ENCODE peak calls at places on chromosome 10, in ten cellular contexts. V is RWPE2; E is transverse colon; S is CD8-positive, alpha-beta memory T cell; B is fibroblast of lung; O is suprapubic skin; G is GM23248; P is psoas muscle; N is BE2C; T is H9. Y is an unnamed sample.
A peak's percentile ranks its signal among the peaks of the same experiment; 100 is the strongest.

GRCh38 chr10:69425513-69426298 is 9.0 kb upstream of the TACR2 start:
- DNase-seq in O (no peak), B (no peak), N (no peak), T (no peak), E (peak; percentile 73), P (no peak), G (no peak), S (peak; percentile 38), V (no peak), Y (peak; percentile 35)

GRCh38 chr10:15433850-15434537 is 62.9 kb upstream of the FAM171A1 start:
- DNase-seq in S (no peak), B (peak; percentile 68), V (no peak), E (no peak), O (no peak), P (no peak), N (peak; percentile 28), G (peak; percentile 67), T (no peak), Y (no peak)

GRCh38 chr10:26805567-26806245 is 55.1 kb downstream of the ABI1 start:
- DNase-seq in O (no peak), E (no peak), G (peak; percentile 52), S (no peak), B (peak; percentile 22), V (no peak), N (no peak), T (no peak), P (no peak), Y (no peak)

GRCh38 chr10:27564381-27564780 is 60.3 kb downstream of the RAB18 start:
- DNase-seq in T (no peak), E (no peak), G (no peak), V (no peak), O (no peak), N (no peak), B (no peak), S (no peak), P (no peak), Y (no peak)

GRCh38 chr10:30534465-30535144 is 94.9 kb downstream of the LYZL2 start:
- DNase-seq in E (peak; percentile 80), N (peak; percentile 48), S (peak; percentile 57), G (peak; percentile 80), V (no peak), T (peak; percentile 66), P (peak; percentile 54), B (peak; percentile 81), O (peak; percentile 83), Y (peak; percentile 84)

GRCh38 chr10:117431160-117431559 is 55.9 kb upstream of the PDZD8 start:
- DNase-seq in T (no peak), N (no peak), S (no peak), O (no peak), E (no peak), V (no peak), B (no peak), G (peak; percentile 87), P (no peak), Y (no peak)

GRCh38 chr10:4073912-4074311 is 288.9 kb upstream of the KLF6 start:
- DNase-seq in E (no peak), P (peak; percentile 41), G (peak; percentile 94), T (no peak), O (no peak), V (no peak), N (no peak), S (no peak), B (peak; percentile 81), Y (no peak)

GRCh38 chr10:43254199-43254730 is 12.6 kb downstream of the RASGEF1A start:
- DNase-seq in E (no peak), B (no peak), O (peak; percentile 77), N (no peak), T (no peak), G (no peak), S (peak; percentile 29), P (no peak), V (peak; percentile 51), Y (peak; percentile 90)

GRCh38 chr10:102399217-102400021 is 3.9 kb downstream of the NFKB2 start:
- DNase-seq in S (peak; percentile 82), T (peak; percentile 91), G (peak; percentile 93), E (peak; percentile 92), V (no peak), O (peak; percentile 92), N (peak; percentile 89), B (peak; percentile 83), P (peak; percentile 91), Y (peak; percentile 99)

GRCh38 chr10:3452683-3453388 is 280.3 kb upstream of the PITRM1 start:
- DNase-seq in O (no peak), B (peak; percentile 96), P (no peak), E (no peak), G (peak; percentile 88), S (no peak), T (no peak), V (no peak), N (no peak), Y (no peak)

DNA sequence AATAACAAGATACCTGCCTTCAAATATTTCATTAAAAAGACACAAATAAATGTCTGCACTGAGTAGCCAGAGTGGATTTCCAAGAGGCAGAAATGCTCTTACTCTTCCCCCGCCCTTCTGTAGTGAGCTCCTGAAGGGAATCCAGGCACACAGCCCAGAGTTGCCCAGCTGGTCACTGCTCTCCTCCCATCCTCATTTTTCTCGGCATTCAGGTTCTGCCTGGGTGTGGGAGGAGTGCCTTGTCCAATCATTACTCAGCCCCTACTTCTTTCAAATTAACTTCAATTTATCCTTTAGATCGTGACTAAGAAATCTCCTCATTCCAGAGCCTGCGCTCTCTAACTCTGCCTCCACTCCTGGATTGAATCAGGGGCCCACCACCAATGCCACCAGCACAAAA is 12.2 kb downstream of the CCDC6 start:
- DNase-seq in E (peak; percentile 69), O (no peak), G (peak; percentile 95), S (no peak), P (peak; percentile 24), T (no peak), N (no peak), V (peak; percentile 60), B (peak; percentile 85), Y (no peak)
- H3K4me1 ChIP-seq in E (peaks cover 71% of the 10 kb centered on the region), O (peaks cover 85% of the 10 kb centered on the region), G (peaks cover 13% of the 10 kb centered on the region), S (peaks cover 12% of the 10 kb centered on the region), P (peaks cover 69% of the 10 kb centered on the region), T (peaks cover 6% of the 10 kb centered on the region), N (peaks cover 11% of the 10 kb centered on the region), V (peaks cover 12% of the 10 kb centered on the region), B (peaks cover 7% of the 10 kb centered on the region), Y (peaks cover 34% of the 10 kb centered on the region)

DNA sequence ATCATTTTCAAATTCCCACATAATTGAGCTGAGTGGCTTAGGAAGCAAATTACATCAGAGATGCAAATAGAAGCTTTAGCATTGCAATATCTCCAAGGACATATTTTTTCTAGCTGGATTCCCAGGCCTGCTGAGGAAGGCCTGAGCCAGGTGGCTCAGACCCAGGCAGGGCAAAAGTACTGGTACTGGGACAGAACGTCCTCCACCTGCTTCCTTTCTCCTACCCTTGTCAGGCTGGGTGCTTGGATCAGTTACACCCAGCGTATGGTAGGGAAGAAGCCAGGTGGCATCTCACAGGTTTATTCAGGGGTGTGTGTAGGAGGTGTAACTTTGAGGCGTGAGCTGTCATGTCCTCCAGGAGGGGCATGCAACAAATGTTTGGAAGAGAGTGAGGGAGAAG is 3.0 kb upstream of the PANK1 start:
- DNase-seq in B (no peak), N (no peak), G (no peak), S (no peak), E (no peak), P (peak; percentile 26), T (no peak), O (no peak), V (no peak), Y (no peak)
- H3K4me1 ChIP-seq in B (peaks cover 8% of the 10 kb centered on the region), N (peaks cover 7% of the 10 kb centered on the region), G (peaks cover 9% of the 10 kb centered on the region), S (peaks cover 6% of the 10 kb centered on the region), E (peaks cover 19% of the 10 kb centered on the region), P (peaks cover 26% of the 10 kb centered on the region), T (peaks cover 4% of the 10 kb centered on the region), O (peaks cover 17% of the 10 kb centered on the region), V (peaks cover 3% of the 10 kb centered on the region), Y (peaks cover 10% of the 10 kb centered on the region)

GRCh38 chr10:80500572-80501380 is 36.9 kb upstream of the SH2D4B start:
- DNase-seq in O (no peak), P (peak; percentile 40), V (no peak), E (no peak), N (no peak), G (no peak), S (no peak), T (peak; percentile 46), B (no peak), Y (peak; percentile 86)

GRCh38 chr10:80501381-80501912 is 36.3 kb upstream of the SH2D4B start:
- DNase-seq in G (no peak), P (no peak), S (no peak), T (no peak), O (no peak), B (no peak), N (no peak), V (no peak), E (no peak), Y (peak; percentile 67)

GRCh38 chr10:80502621-80503583 is 34.8 kb upstream of the SH2D4B start:
- DNase-seq in V (no peak), O (no peak), S (no peak), G (no peak), N (no peak), T (no peak), E (no peak), B (no peak), P (no peak), Y (peak; percentile 55)

GRCh38 chr10:80503584-80504157 is 34.0 kb upstream of the SH2D4B start:
- DNase-seq in O (no peak), B (no peak), E (no peak), S (no peak), P (no peak), T (no peak), N (no peak), G (no peak), V (no peak), Y (no peak)

DNA sequence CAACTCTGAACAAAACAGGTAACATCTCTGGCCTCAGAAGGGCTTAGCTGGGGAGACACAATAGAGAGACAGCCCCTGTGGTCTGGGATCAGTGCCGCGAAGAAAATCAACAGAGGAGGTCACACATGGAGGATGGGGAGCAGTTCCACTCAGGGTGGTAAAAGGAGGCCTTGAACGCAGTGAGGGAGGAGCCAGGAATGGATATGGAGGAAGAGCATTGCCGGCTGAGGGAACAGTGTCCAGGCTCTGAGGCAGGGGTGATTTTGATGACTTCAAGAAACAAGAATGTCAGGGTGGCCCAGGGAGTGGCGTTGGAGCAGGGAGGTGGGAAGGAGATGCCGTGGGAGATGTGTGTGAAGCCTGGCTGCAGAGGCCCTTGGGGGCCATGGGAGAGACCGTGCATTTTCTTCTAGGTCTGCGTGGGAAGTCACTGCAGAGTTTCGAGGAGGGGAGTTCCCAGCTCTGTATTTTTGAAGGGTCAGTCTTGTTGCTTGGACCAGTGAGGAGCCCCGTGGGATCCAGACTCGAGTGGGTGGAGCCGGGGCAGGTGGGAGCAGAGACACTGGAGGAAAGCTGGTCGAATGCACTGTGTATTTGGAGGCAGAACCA is 35.7 kb upstream of the SH2D4B start:
- DNase-seq in V (no peak), G (no peak), P (no peak), T (no peak), B (no peak), N (no peak), O (no peak), S (no peak), E (no peak), Y (peak; percentile 67)
- H3K4me1 ChIP-seq in V (peaks cover 99% of the 10 kb centered on the region), G (peaks cover 45% of the 10 kb centered on the region), P (peaks cover 55% of the 10 kb centered on the region), T (peaks cover 4% of the 10 kb centered on the region), B (peaks cover 31% of the 10 kb centered on the region), N (no peaks in the 10 kb centered on the region), O (peaks cover 99% of the 10 kb centered on the region), S (peaks cover 93% of the 10 kb centered on the region), E (peaks cover 64% of the 10 kb centered on the region), Y (peaks cover 91% of the 10 kb centered on the region)

DNA sequence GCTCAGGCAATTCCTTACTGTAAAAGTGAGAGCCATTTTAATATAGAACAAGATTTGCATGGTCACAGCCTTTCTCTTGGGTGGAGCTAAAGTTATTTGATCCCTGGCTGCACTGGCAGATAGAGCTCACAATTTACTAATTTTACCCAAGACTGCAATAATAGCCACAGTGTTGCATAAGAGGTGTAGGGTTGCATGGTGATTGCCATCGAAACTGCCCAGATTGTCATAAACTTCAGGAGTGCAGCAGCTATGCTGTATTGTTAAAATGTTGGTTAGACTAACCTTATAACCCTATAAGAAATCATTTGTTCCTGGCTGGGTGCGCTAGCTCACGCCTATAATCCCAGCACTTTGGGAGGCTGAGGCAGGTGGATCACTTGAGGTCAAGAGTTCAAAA is 50.0 kb downstream of the VCL start:
- DNase-seq in T (no peak), N (no peak), E (no peak), B (peak; percentile 89), O (no peak), G (peak; percentile 74), S (no peak), V (no peak), P (no peak), Y (no peak)
- H3K4me1 ChIP-seq in T (no peaks in the 10 kb centered on the region), N (no peaks in the 10 kb centered on the region), E (peaks cover 18% of the 10 kb centered on the region), B (peaks cover 18% of the 10 kb centered on the region), O (peaks cover 15% of the 10 kb centered on the region), G (peaks cover 45% of the 10 kb centered on the region), S (no peaks in the 10 kb centered on the region), V (peaks cover 11% of the 10 kb centered on the region), P (peaks cover 71% of the 10 kb centered on the region), Y (no peaks in the 10 kb centered on the region)